ENCODE peak calls at places on chromosomes 13 and 19, in nine cellular contexts. Z is fibroblast of mammary gland; G is GM03348; X is effector CD4-positive, alpha-beta T cell; M is effector memory CD4-positive, alpha-beta T cell; C is ovary; Y is NCI-H1105; I is left cardiac atrium; S is psoas muscle. H is an unnamed sample.

GRCh38 chr19:1822210-1822609 is 10.1 kb upstream of the ATP8B3 start:
- DNase-seq in Y (no peak), I (no peak), Z (no peak), X (no peak), G (no peak), C (no peak), M (no peak), S (no peak), H (no peak)

GRCh38 chr19:5289060-5289990 is 51.3 kb downstream of the PTPRS start:
- DNase-seq in S (no peak), C (no peak), I (no peak), G (no peak), X (no peak), Z (no peak), Y (no peak), M (no peak), H (no peak)

GRCh38 chr13:99506632-99507031 is 5.4 kb downstream of the TM9SF2 start:
- DNase-seq in I (no peak), C (no peak), Z (no peak), M (no peak), Y (no peak), X (no peak), S (no peak), G (no peak), H (no peak)

GRCh38 chr19:48455908-48456562 is 661 bp downstream of the KCNJ14 start:
- DNase-seq in Z (no peak), M (no peak), I (no peak), S (no peak), X (no peak), Y (no peak), G (no peak), C (peak; percentile 27), H (no peak)

GRCh38 chr13:75881109-75881775 is 245.1 kb downstream of the LMO7 start:
- DNase-seq in M (no peak), S (no peak), Y (no peak), G (no peak), Z (no peak), C (no peak), X (no peak), I (no peak), H (no peak)

GRCh38 chr19:52070496-52070895 is 21.9 kb upstream of the ZNF432 start:
- DNase-seq in M (no peak), I (no peak), X (no peak), C (no peak), G (no peak), S (no peak), Y (no peak), Z (peak; percentile 70), H (peak; percentile 74)

GRCh38 chr13:47426126-47426849 is 529.4 kb upstream of the HTR2A start:
- DNase-seq in S (peak; percentile 30), Z (peak; percentile 98), X (no peak), C (no peak), M (no peak), Y (no peak), G (peak; percentile 47), I (peak; percentile 41), H (peak; percentile 71)

GRCh38 chr13:40781717-40782116 is 7.7 kb upstream of the SLC25A15 start:
- DNase-seq in I (no peak), S (no peak), G (no peak), Z (no peak), Y (no peak), C (no peak), M (no peak), X (no peak), H (no peak)

GRCh38 chr19:38555200-38555599 is 62.6 kb downstream of the MAP4K1 start:
- DNase-seq in I (no peak), X (no peak), M (no peak), G (no peak), C (no peak), Y (no peak), Z (no peak), S (no peak), H (no peak)

GRCh38 chr13:98478134-98479129 is 98.5 kb downstream of the STK24 start:
- DNase-seq in X (no peak), C (no peak), Z (peak; percentile 54), G (no peak), I (no peak), S (no peak), M (no peak), Y (no peak), H (peak; percentile 94)

GRCh38 chr13:110911880-110912279 is 3.0 kb downstream of the ANKRD10 start:
- DNase-seq in Y (no peak), I (no peak), X (no peak), Z (no peak), G (no peak), S (no peak), M (no peak), C (no peak), H (peak; percentile 72)

GRCh38 chr13:97359181-97360057 is 74.5 kb upstream of the RAP2A start:
- DNase-seq in S (no peak), C (peak; percentile 46), G (peak; percentile 75), X (peak; percentile 38), Z (peak; percentile 85), Y (peak; percentile 36), I (no peak), M (peak; percentile 19), H (peak; percentile 58)